ENCODE peak calls at places on chromosomes 5 and 9, in eight cellular contexts. G is glutamatergic neuron, C is HS-5, I is NCI-H1105, W is KBM-7, Q is C1 segment of cervical spinal cord, D is EL, U is heart left ventricle. L is an unnamed sample.

GRCh38 chr5:53130206-53130605 is 20.6 kb upstream of the MOCS2 start:
- DNase-seq in G (no peak), C (no peak), I (no peak), W (no peak), Q (no peak), D (peak; percentile 53), U (no peak), L (peak; percentile 42)

GRCh38 chr9:18684608-18685317 is 210.8 kb downstream of the ADAMTSL1 start:
- DNase-seq in G (no peak), C (no peak), I (no peak), W (no peak), Q (peak; percentile 4), D (no peak), U (no peak), L (no peak)

GRCh38 chr9:123784513-123784912 is 145.4 kb downstream of the DENND1A start:
- DNase-seq in G (no peak), C (peak; percentile 77), I (no peak), W (no peak), Q (no peak), D (peak; percentile 85), U (no peak), L (peak; percentile 91)

GRCh38 chr5:35819026-35819425 is 37.7 kb upstream of the IL7R start:
- DNase-seq in G (no peak), C (no peak), I (no peak), W (no peak), Q (no peak), D (no peak), U (no peak), L (no peak)

GRCh38 chr9:120862452-120862851 is 14.5 kb downstream of the PHF19 start:
- DNase-seq in G (no peak), C (no peak), I (no peak), W (no peak), Q (no peak), D (no peak), U (no peak), L (no peak)

GRCh38 chr9:128007566-128008138 is 26.9 kb upstream of the EEIG1 start:
- DNase-seq in G (no peak), C (no peak), I (no peak), W (peak; percentile 94), Q (no peak), D (peak; percentile 52), U (peak; percentile 40), L (no peak)

GRCh38 chr9:132838291-132838690 is 39.8 kb downstream of the AK8 start:
- DNase-seq in G (no peak), C (no peak), I (no peak), W (no peak), Q (no peak), D (no peak), U (no peak), L (no peak)

GRCh38 chr5:172059661-172060100 is 53.2 kb upstream of the FBXW11 start:
- DNase-seq in G (no peak), C (no peak), I (no peak), W (peak; percentile 32), Q (no peak), D (peak; percentile 25), U (no peak), L (peak; percentile 14)

GRCh38 chr9:134456740-134457315 is 130.6 kb downstream of the RXRA start:
- DNase-seq in G (no peak), C (no peak), I (no peak), W (no peak), Q (no peak), D (no peak), U (no peak), L (no peak)

GRCh38 chr9:33465596-33466564 is 7.8 kb downstream of the NOL6 start:
- DNase-seq in G (no peak), C (no peak), I (no peak), W (no peak), Q (no peak), D (no peak), U (no peak), L (no peak)